ENCODE peak calls at places on chromosomes 5 and 9, in seven cellular contexts. U is gastrocnemius medialis, H is astrocyte of the spinal cord, S is AG04449, Z is heart right ventricle, E is cardiac fibroblast, Y is GM12864. P is an unnamed sample.
A peak's percentile ranks its signal among the peaks of the same experiment; 100 is the strongest.

GRCh38 chr5:130316971-130317421 is 412.7 kb downstream of the CHSY3 start:
- DNase-seq in U (no peak), H (peak; percentile 12), S (no peak), Z (no peak), E (no peak), Y (no peak), P (no peak)

GRCh38 chr9:129446828-129447550 is 173.9 kb downstream of the C9orf50 start:
- DNase-seq in U (no peak), H (no peak), S (no peak), Z (no peak), E (peak; percentile 25), Y (no peak), P (peak; percentile 79)

GRCh38 chr5:133235696-133236426 is 184.0 kb downstream of the HSPA4 start:
- DNase-seq in U (no peak), H (no peak), S (no peak), Z (no peak), E (no peak), Y (no peak), P (no peak)

GRCh38 chr5:179113945-179114641 is 53.9 kb downstream of the ZNF354C start:
- DNase-seq in U (no peak), H (no peak), S (no peak), Z (no peak), E (no peak), Y (no peak), P (no peak)

GRCh38 chr5:112921031-112921832 is 795 bp downstream of the REEP5 start:
- DNase-seq in U (peak; percentile 52), H (peak; percentile 69), S (no peak), Z (peak; percentile 82), E (peak; percentile 75), Y (no peak), P (peak; percentile 82)

GRCh38 chr5:170788626-170789304 is 5.2 kb downstream of the GABRP start:
- DNase-seq in U (no peak), H (no peak), S (no peak), Z (no peak), E (no peak), Y (no peak), P (no peak)

GRCh38 chr9:77802064-77802463 is 153.9 kb upstream of the GNA14 start:
- DNase-seq in U (no peak), H (no peak), S (no peak), Z (no peak), E (no peak), Y (no peak), P (no peak)

GRCh38 chr9:135989722-135990467 is 28.7 kb upstream of the UBAC1 start:
- DNase-seq in U (no peak), H (no peak), S (no peak), Z (peak; percentile 41), E (no peak), Y (no peak), P (no peak)

GRCh38 chr5:73540192-73540591 is 25.2 kb downstream of the ANKRA2 start:
- DNase-seq in U (no peak), H (peak; percentile 75), S (no peak), Z (no peak), E (no peak), Y (no peak), P (no peak)

GRCh38 chr9:99490736-99491135 is 268.7 kb downstream of the SEC61B start:
- DNase-seq in U (no peak), H (no peak), S (peak; percentile 17), Z (no peak), E (no peak), Y (no peak), P (no peak)

DNA sequence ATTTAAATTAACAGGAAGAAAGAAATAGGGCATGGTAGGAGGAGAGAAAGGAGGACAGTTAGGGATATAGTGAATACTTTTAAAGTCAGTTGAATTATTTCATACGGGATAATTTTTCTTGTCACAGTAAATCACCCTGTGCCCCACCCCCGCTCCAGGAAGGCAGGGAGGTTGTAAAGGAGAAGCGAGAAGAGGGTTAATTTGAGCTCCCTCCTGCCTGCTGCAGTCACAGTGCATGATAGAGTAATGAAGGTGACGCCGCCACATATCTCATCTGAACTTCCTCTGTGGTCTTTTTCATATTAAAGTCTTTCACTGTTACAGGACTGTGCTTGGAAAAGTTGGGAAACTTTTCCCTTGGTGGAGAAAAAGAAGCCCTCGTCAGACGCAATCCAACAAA is 896 bp upstream of the PCSK5 start:
- DNase-seq in U (no peak), H (no peak), S (no peak), Z (no peak), E (no peak), Y (no peak), P (peak; percentile 7)
- H3K4me3 ChIP-seq in U (peak overlapping the region; percentile 82), H (peak overlapping the region; percentile 71), S (peak overlapping the region; percentile 66), Z (peak overlapping the region; percentile 87), E (peak overlapping the region; percentile 66), Y (no peak overlapping the region), P (no peak overlapping the region)

GRCh38 chr9:124882221-124882620 is 20.3 kb downstream of the ARPC5L start:
- DNase-seq in U (no peak), H (no peak), S (no peak), Z (no peak), E (no peak), Y (no peak), P (no peak)
- H3K4me3 ChIP-seq in U (no peak overlapping the region), H (no peak overlapping the region), S (no peak overlapping the region), Z (no peak overlapping the region), E (no peak overlapping the region), Y (no peak overlapping the region), P (no peak overlapping the region)

GRCh38 chr9:121299467-121300282 is 31.7 kb downstream of the GSN start:
- DNase-seq in U (peak; percentile 60), H (no peak), S (no peak), Z (peak; percentile 91), E (peak; percentile 57), Y (no peak), P (peak; percentile 63)
- H3K4me3 ChIP-seq in U (peak overlapping the region; percentile 56), H (peak overlapping the region; percentile 26), S (peak overlapping the region; percentile 45), Z (peak overlapping the region; percentile 69), E (peak overlapping the region; percentile 47), Y (peak overlapping the region; percentile 47), P (peak overlapping the region; percentile 22)

GRCh38 chr5:108521841-108522506 is 140.1 kb upstream of the FBXL17 start:
- DNase-seq in U (no peak), H (peak; percentile 65), S (peak; percentile 23), Z (no peak), E (peak; percentile 78), Y (peak; percentile 75), P (no peak)

GRCh38 chr5:108528655-108529054 is 146.8 kb upstream of the FBXL17 start:
- DNase-seq in U (no peak), H (no peak), S (no peak), Z (no peak), E (no peak), Y (no peak), P (no peak)

GRCh38 chr5:108521011-108521700 is 139.3 kb upstream of the FBXL17 start:
- DNase-seq in U (no peak), H (no peak), S (no peak), Z (no peak), E (no peak), Y (peak; percentile 97), P (no peak)

GRCh38 chr5:108524564-108524963 is 142.7 kb upstream of the FBXL17 start:
- DNase-seq in U (no peak), H (no peak), S (no peak), Z (no peak), E (no peak), Y (no peak), P (no peak)

DNA sequence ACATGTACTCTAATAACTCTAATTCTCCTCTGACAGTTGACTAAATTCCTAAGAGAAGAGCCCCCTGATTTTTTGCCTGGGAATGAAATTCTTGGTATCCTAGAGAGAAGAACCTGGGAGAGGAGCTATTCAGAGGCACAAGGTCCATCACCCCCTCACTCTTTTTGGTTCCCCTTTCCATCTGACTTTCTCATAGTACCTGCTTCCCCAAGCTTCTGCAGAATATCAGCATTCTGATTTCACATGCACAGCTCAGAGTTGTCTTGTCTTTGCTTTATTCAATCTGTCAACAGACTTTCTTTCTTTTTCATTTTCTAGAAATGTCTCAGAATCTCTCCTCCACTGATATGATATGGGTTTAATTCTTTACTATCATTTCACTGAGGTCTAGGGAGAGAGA is 141.5 kb upstream of the FBXL17 start:
- DNase-seq in U (no peak), H (no peak), S (no peak), Z (no peak), E (no peak), Y (no peak), P (no peak)
- H3K4me3 ChIP-seq in U (no peak overlapping the region), H (no peak overlapping the region), S (no peak overlapping the region), Z (no peak overlapping the region), E (no peak overlapping the region), Y (no peak overlapping the region), P (no peak overlapping the region)

GRCh38 chr5:83199126-83199525 is 121.8 kb downstream of the XRCC4 start:
- DNase-seq in U (no peak), H (no peak), S (no peak), Z (no peak), E (peak; percentile 36), Y (no peak), P (no peak)

DNA sequence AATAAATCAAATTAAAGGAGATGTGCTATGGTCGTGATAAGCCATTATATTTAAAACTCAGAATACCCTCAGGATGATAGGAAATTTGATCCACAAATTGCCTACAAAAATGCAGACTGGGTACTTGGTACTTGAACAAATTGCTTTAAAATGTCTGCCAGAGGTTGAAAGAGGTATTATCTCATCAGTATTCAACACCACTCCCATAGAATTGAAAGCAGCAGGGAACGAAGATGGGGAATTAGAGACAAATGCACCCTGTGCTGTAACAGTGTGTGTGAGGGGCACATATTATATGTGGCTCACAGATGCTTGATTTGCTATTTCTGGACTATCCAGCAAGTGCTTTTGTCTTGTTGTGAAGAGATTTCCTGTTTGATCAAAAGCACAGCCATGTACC is 120.0 kb downstream of the XRCC4 start:
- DNase-seq in U (no peak), H (no peak), S (no peak), Z (no peak), E (no peak), Y (no peak), P (no peak)
- H3K4me3 ChIP-seq in U (no peak overlapping the region), H (no peak overlapping the region), S (no peak overlapping the region), Z (no peak overlapping the region), E (no peak overlapping the region), Y (no peak overlapping the region), P (no peak overlapping the region)

P was measured in thyroid gland.